ENCODE peak calls at places on chromosomes 5 and 9, in five cellular contexts. I is heart right ventricle, F is transverse colon, S is NCI-H1105, E is C1 segment of cervical spinal cord. N is an unnamed sample.

GRCh38 chr9:105672711-105673234 is 10.5 kb downstream of the TAL2 start:
- DNase-seq in I (no peak), F (no peak), S (no peak), E (no peak), N (no peak)

GRCh38 chr9:94870793-94871558 is 144.5 kb downstream of the AOPEP start:
- DNase-seq in I (peak), F (no peak), S (no peak), E (no peak), N (no peak)

GRCh38 chr5:134136771-134137170 is 22.3 kb downstream of the TCF7 start:
- DNase-seq in I (no peak), F (peak), S (no peak), E (no peak), N (no peak)

GRCh38 chr9:37035472-37036236 is 1.6 kb upstream of the PAX5 start:
- DNase-seq in I (no peak), F (no peak), S (no peak), E (no peak), N (no peak)

GRCh38 chr5:134125195-134126015 is 10.9 kb downstream of the TCF7 start:
- DNase-seq in I (no peak), F (no peak), S (no peak), E (no peak), N (no peak)

GRCh38 chr5:389197-389821 is 53.7 kb upstream of the EXOC3 start:
- DNase-seq in I (no peak), F (no peak), S (no peak), E (no peak), N (no peak)

GRCh38 chr5:85576666-85577065 is 1041.1 kb upstream of the COX7C start:
- DNase-seq in I (no peak), F (no peak), S (no peak), E (no peak), N (no peak)

GRCh38 chr9:75175395-75175794 is 87.1 kb downstream of the OSTF1 start:
- DNase-seq in I (no peak), F (no peak), S (no peak), E (no peak), N (no peak)

GRCh38 chr5:160923927-160924705 is 72.1 kb upstream of the ATP10B start:
- DNase-seq in I (no peak), F (peak), S (no peak), E (no peak), N (no peak)

GRCh38 chr9:93655621-93656425 is 79.4 kb downstream of the PHF2 start:
- DNase-seq in I (peak), F (peak), S (no peak), E (no peak), N (no peak)

GRCh38 chr9:36191290-36191645 is 547 bp downstream of the CLTA start:
- DNase-seq in I (peak), F (peak), S (no peak), E (no peak), N (no peak)

GRCh38 chr5:77945874-77946273 is 169.7 kb upstream of the TBCA start:
- DNase-seq in I (no peak), F (no peak), S (no peak), E (no peak), N (peak)

GRCh38 chr9:29211681-29212589 is 1638.7 kb upstream of the C9orf72 start:
- DNase-seq in I (no peak), F (peak), S (peak), E (no peak), N (peak)

GRCh38 chr9:93086445-93087224 is 9.4 kb upstream of the CARD19 start:
- DNase-seq in I (no peak), F (no peak), S (no peak), E (no peak), N (no peak)

GRCh38 chr9:90029996-90030395 is 425.2 kb downstream of the GADD45G start:
- DNase-seq in I (no peak), F (no peak), S (no peak), E (no peak), N (no peak)

GRCh38 chr5:90399251-90399650 is 10.3 kb downstream of the CETN3 start:
- DNase-seq in I (no peak), F (no peak), S (no peak), E (no peak), N (no peak)

GRCh38 chr9:70902705-70903131 is 218.7 kb downstream of the TRPM3 start:
- DNase-seq in I (no peak), F (no peak), S (no peak), E (no peak), N (peak)

GRCh38 chr9:29730096-29730621 is 2156.9 kb upstream of the C9orf72 start:
- DNase-seq in I (no peak), F (no peak), S (no peak), E (no peak), N (no peak)

GRCh38 chr9:9061599-9061998 is 1262.0 kb upstream of the DMAC1 start:
- DNase-seq in I (no peak), F (no peak), S (peak), E (no peak), N (no peak)

GRCh38 chr5:39826051-39826450 is 401.3 kb upstream of the DAB2 start:
- DNase-seq in I (no peak), F (no peak), S (no peak), E (no peak), N (no peak)

GRCh38 chr5:179878222-179879002 is 19.8 kb upstream of the MRNIP start:
- DNase-seq in I (no peak), F (no peak), S (no peak), E (no peak), N (no peak)